ENCODE peak calls at places on chromosomes 13 and 19, in ten cellular contexts. P, Z, D, S, I, X, F, U, R and G are unnamed samples.

GRCh38 chr13:43377149-43377548 is 353.8 kb downstream of the DNAJC15 start:
- DNase-seq in P (no peak), Z (no peak), D (no peak), S (no peak), I (no peak), X (no peak), F (no peak), U (no peak), R (no peak), G (no peak)

GRCh38 chr13:109576331-109576813 is 210.0 kb downstream of the IRS2 start:
- DNase-seq in P (peak), Z (no peak), D (no peak), S (no peak), I (peak), X (no peak), F (no peak), U (no peak), R (no peak), G (no peak)

GRCh38 chr19:23822735-23823134 is 64.0 kb upstream of the ZNF681 start:
- DNase-seq in P (no peak), Z (no peak), D (no peak), S (no peak), I (no peak), X (no peak), F (peak), U (no peak), R (no peak), G (no peak)

GRCh38 chr19:45485301-45486077 is 11.4 kb downstream of the RTN2 start:
- DNase-seq in P (peak), Z (peak), D (peak), S (peak), I (peak), X (peak), F (peak), U (peak), R (peak), G (peak)

GRCh38 chr13:49446473-49446872 is 2.4 kb downstream of the SETDB2 start:
- DNase-seq in P (no peak), Z (no peak), D (no peak), S (no peak), I (no peak), X (no peak), F (no peak), U (no peak), R (no peak), G (no peak)

GRCh38 chr13:39787086-39787487 is 131.6 kb downstream of the COG6 start:
- DNase-seq in P (no peak), Z (no peak), D (no peak), S (no peak), I (no peak), X (no peak), F (no peak), U (no peak), R (no peak), G (no peak)

GRCh38 chr13:43307921-43308433 is 284.6 kb downstream of the DNAJC15 start:
- DNase-seq in P (peak), Z (no peak), D (peak), S (peak), I (peak), X (no peak), F (no peak), U (peak), R (peak), G (peak)

GRCh38 chr13:30108913-30109237 is 198.5 kb downstream of the KATNAL1 start:
- DNase-seq in P (no peak), Z (no peak), D (no peak), S (no peak), I (peak), X (no peak), F (peak), U (no peak), R (no peak), G (no peak)

GRCh38 chr13:48402325-48402962 is 10.5 kb downstream of the LPAR6 start:
- DNase-seq in P (no peak), Z (no peak), D (no peak), S (no peak), I (no peak), X (no peak), F (no peak), U (no peak), R (no peak), G (no peak)

GRCh38 chr19:30718728-30719127 is 346.5 kb downstream of the ZNF536 start:
- DNase-seq in P (no peak), Z (no peak), D (no peak), S (no peak), I (no peak), X (no peak), F (no peak), U (no peak), R (no peak), G (peak)

GRCh38 chr13:20399515-20399914 is 126.1 kb downstream of the CRYL1 start:
- DNase-seq in P (no peak), Z (no peak), D (no peak), S (peak), I (no peak), X (no peak), F (no peak), U (no peak), R (no peak), G (no peak)

GRCh38 chr19:5588441-5588840 is 20.7 kb upstream of the TINCR start:
- DNase-seq in P (no peak), Z (peak), D (no peak), S (no peak), I (no peak), X (no peak), F (no peak), U (no peak), R (no peak), G (peak)

GRCh38 chr13:92804346-92804745 is 422.3 kb upstream of the GPC6 start:
- DNase-seq in P (no peak), Z (no peak), D (no peak), S (no peak), I (no peak), X (no peak), F (no peak), U (no peak), R (no peak), G (no peak)

GRCh38 chr19:5838437-5839311 is 828 bp downstream of the FUT6 start:
- DNase-seq in P (no peak), Z (no peak), D (no peak), S (no peak), I (peak), X (no peak), F (no peak), U (no peak), R (no peak), G (no peak)

GRCh38 chr13:24263652-24264051 is 45.7 kb upstream of the C1QTNF9 start:
- DNase-seq in P (no peak), Z (no peak), D (no peak), S (no peak), I (no peak), X (no peak), F (no peak), U (no peak), R (no peak), G (no peak)

GRCh38 chr19:29694669-29695627 is 20.1 kb downstream of the C19orf12 start:
- DNase-seq in P (peak), Z (peak), D (peak), S (peak), I (peak), X (peak), F (peak), U (no peak), R (peak), G (peak)